ENCODE peak calls at places on chromosome 1, in six cellular contexts. Q is heart left ventricle, N is upper lobe of right lung, D is endodermal cell, K is stomach, S is lower leg skin. T is an unnamed sample.

GRCh38 chr1:6646499-6647148 is 22.0 kb downstream of the THAP3 start:
- DNase-seq in Q (no peak), N (no peak), D (peak), K (peak), S (no peak), T (no peak)

GRCh38 chr1:173867753-173868265 is at the start of gene GAS5:
- DNase-seq in Q (peak), N (peak), D (peak), K (peak), S (peak), T (peak)

GRCh38 chr1:42423621-42424200 is 32.1 kb downstream of the ZMYND12 start:
- DNase-seq in Q (no peak), N (no peak), D (no peak), K (no peak), S (no peak), T (no peak)

GRCh38 chr1:182185147-182185546 is 123.6 kb upstream of the ZNF648 start:
- DNase-seq in Q (no peak), N (no peak), D (no peak), K (no peak), S (no peak), T (no peak)

GRCh38 chr1:38327559-38327973 is 281.0 kb upstream of the POU3F1 start:
- DNase-seq in Q (no peak), N (no peak), D (no peak), K (no peak), S (no peak), T (no peak)

GRCh38 chr1:211908951-211909350 is 78.4 kb upstream of the LPGAT1 start:
- DNase-seq in Q (no peak), N (no peak), D (no peak), K (no peak), S (no peak), T (no peak)

GRCh38 chr1:40379785-40380452 is 6.4 kb downstream of the SMAP2 start:
- DNase-seq in Q (no peak), N (no peak), D (no peak), K (no peak), S (no peak), T (no peak)

GRCh38 chr1:150171801-150172200 is 22.1 kb downstream of the PLEKHO1 start:
- DNase-seq in Q (no peak), N (no peak), D (no peak), K (no peak), S (no peak), T (no peak)

GRCh38 chr1:5485968-5486665 is 506.1 kb downstream of the NPHP4 start:
- DNase-seq in Q (no peak), N (no peak), D (no peak), K (no peak), S (no peak), T (no peak)

GRCh38 chr1:9253706-9254105 is 19.1 kb downstream of the H6PD start:
- DNase-seq in Q (no peak), N (no peak), D (no peak), K (no peak), S (no peak), T (no peak)

GRCh38 chr1:23394176-23394575 is 24.5 kb upstream of the ZNF436 start:
- DNase-seq in Q (no peak), N (no peak), D (no peak), K (no peak), S (no peak), T (no peak)

GRCh38 chr1:44594871-44595735 is 79.2 kb downstream of the TMEM53 start:
- DNase-seq in Q (peak), N (peak), D (peak), K (peak), S (peak), T (peak)

GRCh38 chr1:19758227-19758830 is 41.4 kb downstream of the TMCO4 start:
- DNase-seq in Q (no peak), N (peak), D (no peak), K (no peak), S (no peak), T (no peak)

GRCh38 chr1:200634449-200635122 is 14.0 kb upstream of the KIF14 start:
- DNase-seq in Q (no peak), N (no peak), D (no peak), K (no peak), S (no peak), T (no peak)

DNA sequence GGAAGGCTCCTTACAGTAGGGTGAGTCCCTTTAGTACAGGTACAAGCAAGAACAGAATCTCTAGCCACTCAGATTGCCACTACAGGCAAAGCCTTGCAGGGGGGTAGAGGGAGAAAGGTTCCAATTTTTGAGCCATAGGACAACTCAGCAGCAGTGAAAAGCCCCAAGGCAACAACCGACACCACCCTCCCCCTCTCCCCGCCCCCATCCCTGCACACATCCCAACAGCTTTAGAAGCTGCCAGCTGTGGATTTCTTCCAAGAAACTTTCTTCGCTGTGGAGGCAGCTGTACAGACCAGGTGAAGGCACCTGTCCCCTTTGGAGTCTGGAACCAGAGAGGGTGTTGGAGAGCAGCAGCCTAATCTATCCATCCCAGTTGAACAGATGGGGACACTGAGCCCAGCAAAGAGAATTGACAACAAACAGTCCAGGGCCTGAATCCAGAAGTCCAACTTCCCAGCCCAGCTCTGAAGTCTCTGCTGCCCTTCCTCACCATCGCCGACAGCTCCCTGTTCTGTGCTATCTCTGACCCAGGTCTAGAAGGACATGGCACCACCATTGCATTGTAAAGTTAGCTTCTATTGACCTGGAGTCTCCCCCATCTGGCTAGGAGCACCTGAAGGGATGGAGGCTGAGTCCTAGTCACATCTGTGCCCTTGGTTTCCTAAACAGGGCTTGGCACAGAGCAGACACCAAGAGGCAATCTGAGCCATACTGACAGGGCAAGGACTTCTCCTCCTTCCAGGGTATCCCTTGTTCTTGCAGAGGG is 2.2 kb downstream of the TENT5B start:
- DNase-seq in Q (no peak), N (no peak), D (no peak), K (no peak), S (no peak), T (no peak)
- H3K4me3 ChIP-seq in Q (peak), N (peak), D (peak), K (peak), S (no peak), T (peak)

GRCh38 chr1:160285506-160285905 is 573 bp upstream of the PEX19 start:
- DNase-seq in Q (peak), N (no peak), D (no peak), K (no peak), S (no peak), T (no peak)
- H3K4me3 ChIP-seq in Q (peak), N (peak), D (peak), K (peak), S (no peak), T (peak)

GRCh38 chr1:27672750-27673112 is 739 bp upstream of the IFI6 start:
- DNase-seq in Q (no peak), N (no peak), D (no peak), K (no peak), S (no peak), T (no peak)
- H3K4me3 ChIP-seq in Q (peak), N (peak), D (peak), K (no peak), S (no peak), T (no peak)

GRCh38 chr1:73765551-73766233 is 432.3 kb downstream of the LRRIQ3 start:
- DNase-seq in Q (no peak), N (no peak), D (no peak), K (no peak), S (no peak), T (no peak)

GRCh38 chr1:73755649-73756048 is 442.3 kb downstream of the LRRIQ3 start:
- DNase-seq in Q (no peak), N (no peak), D (no peak), K (no peak), S (no peak), T (no peak)

GRCh38 chr1:73756817-73757216 is 441.2 kb downstream of the LRRIQ3 start:
- DNase-seq in Q (no peak), N (no peak), D (no peak), K (no peak), S (no peak), T (no peak)

GRCh38 chr1:73761559-73761958 is 436.4 kb downstream of the LRRIQ3 start:
- DNase-seq in Q (no peak), N (no peak), D (no peak), K (no peak), S (no peak), T (no peak)
- H3K4me3 ChIP-seq in Q (no peak), N (no peak), D (no peak), K (no peak), S (no peak), T (no peak)

DNA sequence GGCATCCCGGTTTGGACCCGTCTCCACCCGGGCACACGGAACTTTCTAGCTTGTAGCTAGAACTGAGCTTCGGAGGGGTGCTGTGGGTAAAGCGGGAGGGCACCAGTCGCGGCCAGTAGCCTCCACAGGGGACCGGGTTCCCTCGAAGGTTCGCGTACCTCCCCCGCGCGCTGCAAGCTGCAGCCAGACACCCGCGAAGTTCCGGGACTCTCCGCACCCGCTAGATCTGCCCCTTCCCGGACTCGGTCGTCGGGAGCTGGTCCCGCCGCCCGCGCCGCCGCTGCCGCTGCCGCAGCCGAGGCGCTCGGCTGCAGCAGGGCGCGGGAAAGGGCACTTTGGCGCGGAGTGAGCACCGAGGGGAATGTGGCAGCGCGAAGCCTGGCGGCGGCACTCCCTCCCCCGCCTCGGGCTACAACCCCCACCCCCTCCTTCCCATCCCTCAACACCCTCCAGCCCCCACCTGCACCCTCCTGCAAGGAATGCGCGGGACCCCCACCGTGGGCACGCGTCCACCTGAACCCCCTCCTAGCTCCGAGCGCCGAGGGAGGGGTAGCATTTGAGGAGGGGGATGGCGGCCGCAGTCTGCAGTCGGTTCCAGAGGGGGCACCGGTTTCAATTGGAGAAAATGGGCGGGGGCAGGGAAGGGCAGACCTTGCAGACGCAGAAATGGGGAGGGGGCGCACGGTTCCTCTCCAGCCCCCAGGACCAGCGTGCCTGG is 1.1 kb downstream of the CSMD2 start:
- DNase-seq in Q (no peak), N (no peak), D (peak), K (no peak), S (no peak), T (no peak)
- H3K4me3 ChIP-seq in Q (peak), N (peak), D (peak), K (peak), S (peak), T (no peak)